ENCODE peak calls at places on chromosomes 2 and 18, in six cellular contexts. G, H, V, K, M and U are unnamed samples.

GRCh38 chr2:65024149-65024829 is 31.9 kb upstream of the CEP68 start:
- DNase-seq in V (no peak), M (peak), H (no peak), K (no peak), G (peak), U (no peak)

GRCh38 chr2:76953733-76954347 is 568.3 kb downstream of the LRRTM4 start:
- DNase-seq in V (peak), H (peak), M (peak), G (no peak), K (no peak), U (peak)

GRCh38 chr2:215951558-215951957 is 61.8 kb downstream of the MREG start:
- DNase-seq in K (no peak), M (no peak), G (no peak), V (no peak), H (no peak), U (no peak)

GRCh38 chr2:171432969-171433762 is 624 bp downstream of the METTL8 start:
- DNase-seq in V (peak), M (peak), G (no peak), K (peak), H (peak), U (peak)

GRCh38 chr18:44715841-44716240 is 35.2 kb downstream of the SETBP1 start:
- DNase-seq in M (no peak), V (no peak), H (peak), K (no peak), G (peak), U (peak)

GRCh38 chr18:78587096-78587495 is 392.5 kb upstream of the SALL3 start:
- DNase-seq in V (no peak), M (no peak), H (no peak), G (no peak), K (no peak), U (no peak)

GRCh38 chr2:207504513-207505171 is 25.1 kb upstream of the CREB1 start:
- DNase-seq in M (peak), V (no peak), K (no peak), H (no peak), G (peak), U (no peak)

GRCh38 chr2:26900831-26901321 is 52.9 kb downstream of the DPYSL5 start:
- DNase-seq in K (no peak), M (no peak), G (no peak), V (no peak), H (no peak), U (no peak)

GRCh38 chr2:102010767-102011351 is 19.1 kb downstream of the IL1R2 start:
- DNase-seq in H (no peak), V (peak), G (no peak), K (no peak), M (no peak), U (no peak)

GRCh38 chr18:13279181-13280065 is 60.9 kb downstream of the LDLRAD4 start:
- DNase-seq in H (no peak), V (no peak), M (no peak), G (no peak), K (no peak), U (no peak)

GRCh38 chr2:219887870-219888269 is 260.4 kb downstream of the SLC4A3 start:
- DNase-seq in K (no peak), H (no peak), G (no peak), M (no peak), V (no peak), U (no peak)

GRCh38 chr2:58032016-58032750 is 14.4 kb upstream of the VRK2 start:
- DNase-seq in V (no peak), G (no peak), K (no peak), M (peak), H (no peak), U (no peak)

GRCh38 chr2:237471457-237472186 is 15.4 kb upstream of the MLPH start:
- DNase-seq in G (peak), M (peak), V (peak), K (no peak), H (no peak), U (no peak)

GRCh38 chr2:232731470-232731869 is 34.3 kb downstream of the GIGYF2 start:
- DNase-seq in H (no peak), K (no peak), M (no peak), V (no peak), G (no peak), U (no peak)

GRCh38 chr18:75003089-75003488 is 205.8 kb downstream of the PTGR3 start:
- DNase-seq in V (peak), H (no peak), M (no peak), G (no peak), K (no peak), U (no peak)

GRCh38 chr2:114252713-114253112 is 189.7 kb upstream of the DPP10 start:
- DNase-seq in V (no peak), G (no peak), K (no peak), M (no peak), H (no peak), U (no peak)

GRCh38 chr2:44016282-44016681 is 20.5 kb upstream of the LRPPRC start:
- DNase-seq in H (no peak), G (peak), M (peak), K (no peak), V (peak), U (no peak)

GRCh38 chr2:9497017-9497416 is 22.7 kb downstream of the IAH1 start:
- DNase-seq in G (no peak), V (peak), H (no peak), K (no peak), M (no peak), U (no peak)

GRCh38 chr2:213232649-213233437 is 51.4 kb upstream of the SPAG16 start:
- DNase-seq in M (peak), K (peak), H (no peak), G (peak), V (no peak), U (no peak)

GRCh38 chr2:121489944-121490585 is 40.6 kb upstream of the RNU4ATAC start:
- DNase-seq in H (peak), G (peak), M (no peak), K (no peak), V (no peak), U (no peak)

GRCh38 chr2:73283545-73284295 is 558 bp downstream of the FBXO41 start:
- DNase-seq in V (no peak), M (no peak), G (no peak), K (peak), H (no peak), U (no peak)

GRCh38 chr2:47069628-47070154 is 85.4 kb downstream of the STPG4 start:
- DNase-seq in K (no peak), V (no peak), H (no peak), G (peak), M (peak), U (no peak)

GRCh38 chr18:41524674-41525470 is 430.2 kb upstream of the PIK3C3 start:
- DNase-seq in V (no peak), G (no peak), K (no peak), M (no peak), H (peak), U (no peak)

GRCh38 chr2:166118180-166118579 is 9.6 kb downstream of the SCN1A start:
- DNase-seq in G (no peak), H (no peak), K (no peak), V (no peak), M (no peak), U (no peak)